ENCODE peak calls at places on chromosomes 12 and 14, in six cellular contexts. H is mesenchymal stem cell, A is IMR-90, B is H9, Q is H1, L is mesendoderm. D is an unnamed sample.

GRCh38 chr14:50477760-50478159 is 54.6 kb downstream of the MAP4K5 start:
- DNase-seq in H (no peak), A (no peak), B (no peak), Q (no peak), L (no peak), D (no peak)

GRCh38 chr12:7498832-7499231 is 4.7 kb downstream of the CD163 start:
- DNase-seq in H (peak), A (peak), B (no peak), Q (no peak), L (peak), D (no peak)

GRCh38 chr12:10140001-10140400 is 10.0 kb upstream of the CLEC7A start:
- DNase-seq in H (peak), A (peak), B (peak), Q (no peak), L (peak), D (peak)

GRCh38 chr14:59356298-59356697 is 108.9 kb downstream of the GPR135 start:
- DNase-seq in H (no peak), A (no peak), B (no peak), Q (no peak), L (no peak), D (no peak)

GRCh38 chr12:104303538-104304151 is at the start of gene EID3:
- DNase-seq in H (peak), A (peak), B (peak), Q (peak), L (peak), D (peak)

GRCh38 chr12:124847675-124848074 is 16.0 kb downstream of the SCARB1 start:
- DNase-seq in H (no peak), A (peak), B (no peak), Q (no peak), L (no peak), D (no peak)

GRCh38 chr12:59615392-59616165 is 19.8 kb downstream of the SLC16A7 start:
- DNase-seq in H (no peak), A (no peak), B (no peak), Q (no peak), L (no peak), D (no peak)

GRCh38 chr12:42571327-42572009 is 18.1 kb downstream of the PRICKLE1 start:
- DNase-seq in H (no peak), A (no peak), B (no peak), Q (no peak), L (no peak), D (no peak)

GRCh38 chr12:45543887-45544286 is 185.6 kb upstream of the ARID2 start:
- DNase-seq in H (peak), A (peak), B (peak), Q (no peak), L (peak), D (peak)

GRCh38 chr14:44204061-44204815 is 302.8 kb downstream of the FSCB start:
- DNase-seq in H (peak), A (no peak), B (no peak), Q (no peak), L (peak), D (no peak)

GRCh38 chr12:40921563-40922163 is 229.4 kb downstream of the CNTN1 start:
- DNase-seq in H (peak), A (peak), B (no peak), Q (no peak), L (peak), D (no peak)

GRCh38 chr12:100229036-100229635 is 28.5 kb downstream of the ACTR6 start:
- DNase-seq in H (peak), A (peak), B (no peak), Q (no peak), L (peak), D (no peak)

GRCh38 chr14:62079035-62079434 is 316.8 kb downstream of the SNAPC1 start:
- DNase-seq in H (no peak), A (no peak), B (no peak), Q (no peak), L (no peak), D (no peak)

GRCh38 chr14:73248294-73248868 is 11.1 kb downstream of the PAPLN start:
- DNase-seq in H (no peak), A (peak), B (no peak), Q (no peak), L (no peak), D (no peak)

GRCh38 chr12:48388938-48389337 is 38.2 kb upstream of the ZNF641 start:
- DNase-seq in H (peak), A (peak), B (no peak), Q (no peak), L (no peak), D (no peak)

GRCh38 chr12:46921048-46921753 is 95.4 kb upstream of the SLC38A4 start:
- DNase-seq in H (peak), A (peak), B (no peak), Q (no peak), L (no peak), D (no peak)

GRCh38 chr14:79162833-79163232 is 992.7 kb downstream of the NRXN3 start:
- DNase-seq in H (no peak), A (no peak), B (no peak), Q (no peak), L (no peak), D (no peak)

GRCh38 chr12:121217066-121217465 is 7.1 kb downstream of the P2RX4 start:
- DNase-seq in H (no peak), A (no peak), B (no peak), Q (no peak), L (no peak), D (no peak)

GRCh38 chr12:96155181-96155580 is 39.0 kb upstream of the ELK3 start:
- DNase-seq in H (no peak), A (no peak), B (no peak), Q (no peak), L (no peak), D (no peak)

GRCh38 chr12:92070864-92071445 is 74.7 kb downstream of the BTG1 start:
- DNase-seq in H (peak), A (peak), B (no peak), Q (no peak), L (no peak), D (no peak)

GRCh38 chr12:92068441-92068840 is 77.2 kb downstream of the BTG1 start:
- DNase-seq in H (no peak), A (no peak), B (no peak), Q (no peak), L (no peak), D (no peak)

GRCh38 chr12:92065664-92066063 is 80.0 kb downstream of the BTG1 start:
- DNase-seq in H (no peak), A (no peak), B (no peak), Q (no peak), L (no peak), D (no peak)

GRCh38 chr12:92073123-92073522 is 72.5 kb downstream of the BTG1 start:
- DNase-seq in H (no peak), A (no peak), B (no peak), Q (no peak), L (no peak), D (no peak)

GRCh38 chr12:92070054-92070863 is 75.4 kb downstream of the BTG1 start:
- DNase-seq in H (no peak), A (no peak), B (no peak), Q (no peak), L (no peak), D (no peak)
- H2BK15ac ChIP-seq in H (peak), A (peak), B (no peak), Q (no peak), L (no peak), D (no peak)

GRCh38 chr14:69432364-69432763 is 33.9 kb downstream of the SLC39A9 start:
- DNase-seq in H (peak), A (peak), B (no peak), Q (no peak), L (no peak), D (no peak)
- H2BK15ac ChIP-seq in H (no peak), A (no peak), B (no peak), Q (no peak), L (no peak), D (no peak)

GRCh38 chr12:131770120-131770519 is 58.1 kb upstream of the MMP17 start:
- DNase-seq in H (no peak), A (no peak), B (no peak), Q (no peak), L (no peak), D (no peak)
- H2BK15ac ChIP-seq in H (no peak), A (no peak), B (no peak), Q (no peak), L (no peak), D (no peak)

DNA sequence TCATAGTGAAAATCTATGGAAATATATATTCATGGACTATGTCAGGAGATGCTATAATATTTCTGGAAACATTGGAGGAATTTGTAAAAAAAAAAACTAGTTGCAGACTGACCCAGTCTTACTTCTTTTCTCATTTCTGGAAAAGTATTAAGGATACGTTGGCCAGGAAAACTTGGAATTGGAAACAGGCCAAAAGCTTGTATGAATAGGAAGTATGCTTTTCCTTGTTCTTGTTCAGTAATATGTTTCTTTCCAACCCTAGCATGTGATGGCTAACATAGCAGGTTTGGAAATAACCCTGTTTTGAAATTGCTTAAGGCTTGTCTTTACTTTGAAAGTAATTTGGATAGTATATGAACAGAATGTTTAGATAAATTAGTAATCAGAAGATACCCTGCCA is 316.2 kb downstream of the NPAS3 start:
- DNase-seq in H (peak), A (no peak), B (no peak), Q (no peak), L (no peak), D (no peak)
- H2BK15ac ChIP-seq in H (no peak), A (no peak), B (no peak), Q (no peak), L (no peak), D (no peak)

GRCh38 chr12:1977109-1977508 is 27.1 kb downstream of the DCP1B start:
- DNase-seq in H (no peak), A (no peak), B (no peak), Q (no peak), L (no peak), D (no peak)

GRCh38 chr12:1970331-1970900 is 33.8 kb downstream of the DCP1B start:
- DNase-seq in H (no peak), A (no peak), B (no peak), Q (no peak), L (peak), D (no peak)

GRCh38 chr12:1972260-1972659 is 32.0 kb downstream of the DCP1B start:
- DNase-seq in H (peak), A (peak), B (no peak), Q (no peak), L (no peak), D (no peak)

GRCh38 chr12:1974812-1975211 is 29.4 kb downstream of the DCP1B start:
- DNase-seq in H (no peak), A (no peak), B (no peak), Q (no peak), L (no peak), D (no peak)

GRCh38 chr12:1972856-1973317 is 31.4 kb downstream of the DCP1B start:
- DNase-seq in H (peak), A (peak), B (no peak), Q (no peak), L (no peak), D (no peak)
- H2BK15ac ChIP-seq in H (no peak), A (peak), B (no peak), Q (no peak), L (no peak), D (no peak)

DNA sequence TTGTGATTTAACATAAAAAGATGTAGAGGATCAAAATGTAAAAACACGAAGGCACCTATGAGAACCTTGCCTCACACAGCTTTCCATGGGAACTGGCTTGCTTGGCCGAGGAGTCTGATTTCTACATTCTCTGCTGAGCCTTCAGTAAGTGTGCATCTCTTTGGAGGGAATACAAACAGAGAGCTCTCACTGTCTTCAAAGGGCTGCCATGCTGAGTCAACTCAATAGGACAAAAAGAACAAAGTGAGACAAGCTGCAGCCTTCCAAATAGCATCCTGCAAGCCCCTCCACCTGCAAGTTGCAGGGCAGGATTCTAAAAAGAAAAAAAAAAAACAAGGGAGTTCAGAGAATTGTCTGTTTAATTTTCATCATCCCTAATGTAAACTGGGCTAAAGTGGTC is 411.9 kb downstream of the NELL2 start:
- DNase-seq in H (no peak), A (no peak), B (no peak), Q (no peak), L (no peak), D (peak)
- H2BK15ac ChIP-seq in H (no peak), A (no peak), B (no peak), Q (no peak), L (no peak), D (no peak)

GRCh38 chr14:99230271-99231141 is 41.5 kb downstream of the BCL11B start:
- DNase-seq in H (no peak), A (no peak), B (peak), Q (no peak), L (peak), D (no peak)
- H2BK15ac ChIP-seq in H (no peak), A (no peak), B (no peak), Q (peak), L (no peak), D (peak)

DNA sequence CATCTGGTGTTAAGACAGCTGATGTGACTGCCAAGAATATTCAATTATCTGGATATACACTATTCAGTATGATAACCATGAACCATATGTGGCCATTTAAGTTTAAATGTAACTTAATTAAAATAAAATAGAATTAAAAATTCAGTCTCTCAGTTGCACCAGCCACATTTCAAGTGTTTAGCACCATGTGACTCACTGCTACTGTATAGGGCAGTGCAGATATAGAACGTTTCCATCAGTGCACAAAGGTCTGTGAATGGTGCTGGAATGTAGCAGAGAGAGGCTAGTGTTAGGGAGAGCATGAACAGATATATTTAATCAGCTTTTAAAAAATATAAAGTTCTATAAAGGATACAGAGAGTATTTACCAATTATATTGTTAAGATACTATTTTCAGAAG is 28.7 kb downstream of the ARID4A start:
- DNase-seq in H (no peak), A (no peak), B (no peak), Q (no peak), L (no peak), D (no peak)
- H2BK15ac ChIP-seq in H (no peak), A (no peak), B (no peak), Q (no peak), L (no peak), D (no peak)

D was measured in neuronal stem cell.